ENCODE peak calls at places on chromosome 2, in eight cellular contexts. P is endothelial cell, N is GOT3, Q is NCI-H1092 treated with DMSO at 0.1 percent for 48 hours, M is psoas muscle, E is nephron progenitor cell, X is D341Med, W is astrocyte of the spinal cord. A is an unnamed sample.

GRCh38 chr2:132627542-132627941 is 42.5 kb downstream of the LYPD1 start:
- DNase-seq in X (no peak), Q (no peak), W (peak), N (no peak), E (no peak), M (no peak), P (no peak), A (no peak)

GRCh38 chr2:83787189-83787588 is 671.9 kb downstream of the SUCLG1 start:
- DNase-seq in E (no peak), Q (no peak), W (no peak), N (no peak), P (no peak), M (no peak), X (no peak), A (no peak)

GRCh38 chr2:238286551-238286950 is 1.9 kb downstream of the PER2 start:
- DNase-seq in X (no peak), M (peak), N (peak), W (peak), E (no peak), Q (peak), P (no peak), A (no peak)

GRCh38 chr2:236875906-236876505 is 209.7 kb upstream of the COPS8 start:
- DNase-seq in X (no peak), W (no peak), N (no peak), M (peak), P (no peak), E (peak), Q (no peak), A (no peak)

GRCh38 chr2:11073251-11073650 is 82.0 kb upstream of the SLC66A3 start:
- DNase-seq in Q (peak), N (no peak), P (peak), M (no peak), W (peak), E (peak), X (peak), A (no peak)

GRCh38 chr2:2694751-2695150 is 363.7 kb upstream of the MYT1L start:
- DNase-seq in Q (no peak), P (no peak), X (no peak), W (no peak), E (no peak), N (no peak), M (no peak), A (no peak)

GRCh38 chr2:150903461-150903860 is 358.2 kb downstream of the RBM43 start:
- DNase-seq in P (no peak), Q (no peak), W (no peak), X (no peak), M (no peak), N (no peak), E (no peak), A (no peak)

GRCh38 chr2:43943809-43944452 is 51.9 kb downstream of the LRPPRC start:
- DNase-seq in N (no peak), Q (peak), P (no peak), W (no peak), E (no peak), M (no peak), X (peak), A (no peak)

GRCh38 chr2:163338270-163338669 is 397.5 kb downstream of the FIGN start:
- DNase-seq in Q (no peak), X (no peak), P (no peak), E (no peak), M (no peak), W (no peak), N (no peak), A (no peak)

GRCh38 chr2:65199194-65199593 is 28.4 kb upstream of the ACTR2 start:
- DNase-seq in N (no peak), W (no peak), X (no peak), P (no peak), M (no peak), Q (no peak), E (no peak), A (no peak)

GRCh38 chr2:157685572-157685971 is 56.9 kb upstream of the ACVR1C start:
- DNase-seq in Q (no peak), E (no peak), W (no peak), M (no peak), N (no peak), X (no peak), P (no peak), A (no peak)

GRCh38 chr2:85706604-85707296 is 12.6 kb downstream of the GNLY start:
- DNase-seq in W (no peak), Q (no peak), X (no peak), P (no peak), N (no peak), E (no peak), M (peak), A (no peak)

GRCh38 chr2:28129955-28130695 is 239.6 kb downstream of the BABAM2 start:
- DNase-seq in N (no peak), E (no peak), X (no peak), M (no peak), W (peak), Q (no peak), P (no peak), A (no peak)

GRCh38 chr2:168641636-168642035 is 160.8 kb upstream of the NOSTRIN start:
- DNase-seq in Q (no peak), X (no peak), E (no peak), P (no peak), W (peak), M (no peak), N (no peak), A (no peak)